ENCODE peak calls at places on chromosomes 1 and 21, in seven cellular contexts. A, X, N, T, I, O and L are unnamed samples.

GRCh38 chr1:206800411-206800810 is 28.1 kb upstream of the IL10 start:
- DNase-seq in T (no peak), O (no peak), X (no peak), N (no peak), I (peak), A (peak), L (no peak)

GRCh38 chr1:215766521-215766920 is 199.4 kb downstream of the KCTD3 start:
- DNase-seq in N (no peak), A (no peak), O (no peak), I (no peak), T (no peak), X (no peak), L (no peak)

GRCh38 chr1:34057751-34058150 is 107.3 kb downstream of the CSMD2 start:
- DNase-seq in N (no peak), O (peak), X (no peak), T (no peak), A (no peak), I (no peak), L (no peak)

GRCh38 chr21:14943636-14944035 is 121.2 kb downstream of the NRIP1 start:
- DNase-seq in N (no peak), X (no peak), T (peak), O (no peak), A (no peak), I (no peak), L (no peak)

GRCh38 chr1:183622884-183623785 is 12.4 kb downstream of the ARPC5 start:
- DNase-seq in T (peak), N (peak), A (peak), O (peak), X (no peak), I (peak), L (peak)

GRCh38 chr1:193283026-193283425 is 96.6 kb upstream of the B3GALT2 start:
- DNase-seq in N (peak), X (no peak), A (peak), I (peak), T (peak), O (no peak), L (peak)

GRCh38 chr1:110150330-110151174 is at the start of gene SLC6A17:
- DNase-seq in X (peak), O (no peak), N (peak), A (peak), I (peak), T (peak), L (peak)

GRCh38 chr1:103058393-103058792 is 49.9 kb downstream of the COL11A1 start:
- DNase-seq in N (peak), X (no peak), I (no peak), O (no peak), T (no peak), A (no peak), L (no peak)

GRCh38 chr21:35779690-35780570 is 280.4 kb downstream of the SETD4 start:
- DNase-seq in N (peak), I (peak), O (no peak), X (no peak), T (peak), A (peak), L (no peak)

GRCh38 chr1:6975991-6976390 is 190.7 kb downstream of the CAMTA1 start:
- DNase-seq in I (no peak), A (no peak), N (no peak), X (no peak), O (no peak), T (no peak), L (no peak)

GRCh38 chr1:91609571-91609970 is 108.9 kb downstream of the CDC7 start:
- DNase-seq in X (no peak), T (peak), N (peak), I (peak), A (peak), O (no peak), L (peak)

GRCh38 chr1:109793089-109793485 is 29.4 kb upstream of the EPS8L3 start:
- DNase-seq in T (no peak), X (peak), I (no peak), A (no peak), O (no peak), N (no peak), L (no peak)

GRCh38 chr1:14844923-14845617 is 246.6 kb downstream of the KAZN start:
- DNase-seq in O (no peak), T (no peak), N (no peak), A (no peak), X (no peak), I (no peak), L (no peak)

GRCh38 chr1:118333601-118334241 is 148.7 kb upstream of the SPAG17 start:
- DNase-seq in I (no peak), A (peak), X (no peak), N (peak), O (no peak), T (no peak), L (peak)

GRCh38 chr1:63813829-63814277 is 40.0 kb downstream of the ROR1 start:
- DNase-seq in T (peak), I (peak), N (peak), X (no peak), A (peak), O (no peak), L (no peak)

GRCh38 chr1:78490861-78491310 is at the start of gene PTGFR:
- DNase-seq in T (peak), O (peak), A (peak), X (peak), I (peak), N (peak), L (peak)

GRCh38 chr1:19511117-19511516 is 25.8 kb upstream of the CAPZB start:
- DNase-seq in T (no peak), N (no peak), I (no peak), A (no peak), O (no peak), X (no peak), L (no peak)

GRCh38 chr21:20330652-20331051 is 667.6 kb upstream of the NCAM2 start:
- DNase-seq in I (no peak), T (no peak), X (no peak), N (no peak), A (no peak), O (no peak), L (no peak)
- H3K4me3 ChIP-seq in I (no peak), T (no peak), X (no peak), N (no peak), A (no peak), O (no peak), L (no peak)

GRCh38 chr1:9784508-9785133 is 39.1 kb downstream of the CLSTN1 start:
- DNase-seq in N (peak), T (peak), X (no peak), O (no peak), I (peak), A (peak), L (peak)
- H3K4me3 ChIP-seq in N (no peak), T (no peak), X (no peak), O (no peak), I (no peak), A (no peak), L (no peak)

GRCh38 chr1:151838491-151839412 is 868 bp downstream of the C2CD4D start:
- DNase-seq in A (no peak), X (no peak), O (no peak), N (no peak), T (peak), I (no peak), L (peak)
- H3K4me3 ChIP-seq in A (no peak), X (peak), O (peak), N (no peak), T (peak), I (peak), L (peak)

GRCh38 chr1:189904509-189904908 is 573.2 kb downstream of the BRINP3 start:
- DNase-seq in T (no peak), I (no peak), X (no peak), N (no peak), A (no peak), O (no peak), L (no peak)

DNA sequence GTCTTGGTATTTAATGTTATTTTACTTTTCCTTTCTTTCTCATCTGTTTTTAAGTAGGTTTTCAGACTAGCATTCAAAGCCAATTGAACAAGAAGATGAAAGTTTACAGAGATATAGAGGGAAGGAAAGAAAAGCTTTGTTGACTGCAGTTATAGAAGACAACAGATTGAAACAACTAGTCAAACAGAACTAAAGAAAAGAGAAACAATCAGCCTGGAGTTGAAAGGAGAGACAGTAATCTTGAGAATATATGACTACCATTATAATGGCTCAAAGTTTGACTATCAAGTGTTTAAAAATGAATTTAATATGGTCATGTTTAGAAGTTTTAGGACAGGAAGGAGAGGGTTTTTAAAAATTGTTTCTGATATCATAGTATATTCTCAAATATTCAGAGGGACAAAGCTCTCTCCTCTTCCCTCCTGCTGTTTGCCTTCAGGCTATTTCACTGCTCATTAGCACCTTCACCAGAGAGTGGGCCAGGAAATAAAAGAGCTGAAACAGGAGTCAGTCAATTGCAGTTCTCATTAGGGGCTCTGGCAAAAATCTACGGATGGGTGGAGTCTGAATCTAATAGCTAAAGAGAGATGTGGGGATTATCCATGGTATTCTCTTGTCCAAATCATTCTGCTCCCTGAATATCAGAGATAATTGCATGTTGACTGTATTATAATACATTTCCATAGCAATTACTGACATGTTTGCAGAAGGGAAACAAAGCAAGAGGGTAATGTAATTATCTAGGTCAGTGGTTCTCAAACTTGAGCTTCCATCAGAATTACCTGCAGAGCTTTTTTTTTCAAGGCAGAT is 577.8 kb downstream of the BRINP3 start:
- DNase-seq in O (no peak), X (no peak), T (no peak), A (no peak), N (no peak), I (no peak), L (peak)
- H3K4me3 ChIP-seq in O (no peak), X (no peak), T (no peak), A (no peak), N (no peak), I (no peak), L (no peak)

DNA sequence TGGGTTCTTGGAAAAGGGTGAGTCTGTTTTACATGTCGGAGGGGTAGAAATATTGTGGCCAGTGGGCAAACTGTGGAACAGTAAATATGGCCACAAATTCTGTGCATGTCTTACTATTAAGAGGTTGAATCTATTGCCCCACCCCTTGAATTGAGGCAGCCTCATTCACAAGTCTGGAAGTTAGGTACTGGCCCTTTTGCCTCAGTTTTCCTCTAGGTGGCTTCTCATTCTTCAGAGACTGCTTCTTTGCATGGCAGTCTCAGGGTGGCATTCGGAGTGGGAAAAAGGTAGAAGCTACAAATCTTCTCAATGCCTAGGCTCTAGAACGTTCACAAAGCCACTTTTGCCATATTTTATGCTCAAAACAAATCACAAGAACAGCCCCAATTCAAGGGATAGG is 57.2 kb downstream of the SLC9C2 start:
- DNase-seq in T (no peak), O (no peak), I (no peak), A (no peak), N (no peak), X (no peak), L (peak)
- H3K4me3 ChIP-seq in T (no peak), O (no peak), I (no peak), A (no peak), N (no peak), X (no peak), L (no peak)

GRCh38 chr1:50637460-50637859 is 214.2 kb upstream of the DMRTA2 start:
- DNase-seq in X (no peak), I (no peak), T (no peak), N (peak), O (no peak), A (no peak), L (no peak)
- H3K4me3 ChIP-seq in X (no peak), I (no peak), T (no peak), N (no peak), O (no peak), A (no peak), L (no peak)

GRCh38 chr1:160522136-160522535 is 919 bp downstream of the SLAMF6 start:
- DNase-seq in I (no peak), O (no peak), A (no peak), X (no peak), T (no peak), N (no peak), L (no peak)
- H3K4me3 ChIP-seq in I (no peak), O (no peak), A (no peak), X (no peak), T (no peak), N (no peak), L (no peak)